ENCODE peak calls at places on chromosomes 6 and 20, in four cellular contexts. One of them, this sample, is unnamed.
A peak's percentile ranks its signal among the peaks of the same experiment; 100 is the strongest.

GRCh38 chr6:119832411-119832810 is 482.9 kb upstream of the MAN1A1 start:
- DNase-seq in K562: no peak
- DNase-seq in H1: no peak
- DNase-seq in GM12878: no peak
- DNase-seq in this sample: no peak

GRCh38 chr20:17680128-17680835 is 1.8 kb downstream of the RRBP1 start:
- DNase-seq in GM12878: no peak
- DNase-seq in H1: no peak
- DNase-seq in K562: no peak
- DNase-seq in this sample: no peak

GRCh38 chr6:34065470-34066283 is 80.2 kb downstream of the GRM4 start:
- DNase-seq in GM12878: no peak
- DNase-seq in H1: no peak
- DNase-seq in K562: peak; percentile 48
- DNase-seq in this sample: no peak

GRCh38 chr6:89059227-89059626 is 21.3 kb upstream of the PNRC1 start:
- DNase-seq in GM12878: no peak
- DNase-seq in K562: no peak
- DNase-seq in H1: no peak
- DNase-seq in this sample: no peak

GRCh38 chr6:150689900-150690590 is 90.4 kb downstream of the PLEKHG1 start:
- DNase-seq in K562: no peak
- DNase-seq in H1: no peak
- DNase-seq in GM12878: peak; percentile 20
- DNase-seq in this sample: no peak

GRCh38 chr6:159608961-159609673 is 83.9 kb downstream of the SOD2 start:
- DNase-seq in K562: peak; percentile 57
- DNase-seq in H1: no peak
- DNase-seq in GM12878: no peak
- DNase-seq in this sample: peak; percentile 13

GRCh38 chr6:4420160-4420865 is 284.9 kb upstream of the ECI2 start:
- DNase-seq in GM12878: no peak
- DNase-seq in H1: no peak
- DNase-seq in K562: no peak
- DNase-seq in this sample: no peak

GRCh38 chr6:56890066-56890465 is 64.8 kb upstream of the BEND6 start:
- DNase-seq in H1: no peak
- DNase-seq in GM12878: no peak
- DNase-seq in K562: no peak
- DNase-seq in this sample: no peak

GRCh38 chr6:129607581-129608186 is 102.3 kb downstream of the ARHGAP18 start:
- DNase-seq in K562: no peak
- DNase-seq in H1: no peak
- DNase-seq in GM12878: no peak
- DNase-seq in this sample: no peak

GRCh38 chr20:62294516-62294915 is 8.3 kb upstream of the ADRM1 start:
- DNase-seq in GM12878: peak; percentile 16
- DNase-seq in H1: no peak
- DNase-seq in K562: no peak
- DNase-seq in this sample: no peak

GRCh38 chr6:106324726-106325335 is 729 bp downstream of the ATG5 start:
- DNase-seq in GM12878: no peak
- DNase-seq in K562: no peak
- DNase-seq in H1: no peak
- DNase-seq in this sample: no peak

GRCh38 chr6:105097288-105097687 is 82.5 kb downstream of the POPDC3 start:
- DNase-seq in H1: no peak
- DNase-seq in K562: no peak
- DNase-seq in GM12878: no peak
- DNase-seq in this sample: no peak

GRCh38 chr6:68880050-68880449 is 245.0 kb downstream of the ADGRB3 start:
- DNase-seq in H1: no peak
- DNase-seq in K562: no peak
- DNase-seq in GM12878: no peak
- DNase-seq in this sample: no peak

GRCh38 chr6:41524634-41525011 is 21.6 kb upstream of the FOXP4 start:
- DNase-seq in GM12878: no peak
- DNase-seq in H1: no peak
- DNase-seq in K562: no peak
- DNase-seq in this sample: no peak

GRCh38 chr6:85353012-85353411 is 96.9 kb upstream of the NT5E start:
- DNase-seq in GM12878: no peak
- DNase-seq in H1: no peak
- DNase-seq in K562: no peak
- DNase-seq in this sample: no peak

GRCh38 chr20:21357851-21358250 is 39.5 kb downstream of the NKX2-4 start:
- DNase-seq in K562: no peak
- DNase-seq in GM12878: no peak
- DNase-seq in H1: no peak
- DNase-seq in this sample: no peak

GRCh38 chr6:53440331-53440730 is 91.6 kb upstream of the ELOVL5 start:
- DNase-seq in H1: no peak
- DNase-seq in GM12878: no peak
- DNase-seq in K562: no peak
- DNase-seq in this sample: no peak

GRCh38 chr6:53439556-53439955 is 90.8 kb upstream of the ELOVL5 start:
- DNase-seq in H1: no peak
- DNase-seq in K562: no peak
- DNase-seq in GM12878: no peak
- DNase-seq in this sample: no peak

GRCh38 chr6:53436904-53437303 is 88.2 kb upstream of the ELOVL5 start:
- DNase-seq in H1: no peak
- DNase-seq in GM12878: no peak
- DNase-seq in K562: no peak
- DNase-seq in this sample: no peak

GRCh38 chr6:53441035-53441493 is 92.3 kb upstream of the ELOVL5 start:
- DNase-seq in K562: no peak
- DNase-seq in H1: no peak
- DNase-seq in GM12878: no peak
- DNase-seq in this sample: no peak

DNA sequence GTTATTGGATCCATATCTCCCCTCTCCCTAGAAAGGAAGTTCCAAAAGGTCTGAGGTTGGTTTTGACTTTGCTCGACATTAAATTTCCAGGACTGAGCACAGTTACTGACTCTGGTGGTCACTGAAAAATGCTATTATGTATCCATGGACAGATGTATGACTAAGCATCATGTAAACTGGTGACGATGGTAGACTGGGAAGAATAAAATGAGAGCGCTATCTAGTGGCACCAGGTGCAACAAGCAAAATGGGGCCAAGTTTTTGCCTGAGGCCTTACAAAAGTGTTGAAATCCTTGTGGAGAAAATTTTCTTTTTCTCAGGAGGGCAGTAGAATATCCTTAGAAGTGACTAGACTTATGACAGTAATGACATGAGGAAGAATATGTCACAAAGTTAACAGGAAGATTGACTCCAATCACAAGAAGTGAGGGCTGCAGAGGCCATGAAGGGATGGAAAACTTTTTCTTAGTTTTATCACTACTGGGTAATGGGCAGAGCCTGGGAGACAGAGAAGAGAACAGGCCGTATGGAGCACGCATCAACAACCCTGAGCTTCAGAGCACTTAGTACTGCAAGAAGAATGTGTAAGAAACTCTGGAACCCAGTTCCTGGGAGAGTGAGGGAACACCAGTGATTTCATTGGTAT is 88.9 kb upstream of the ELOVL5 start:
- DNase-seq in K562: peak; percentile 37
- DNase-seq in GM12878: peak; percentile 27
- DNase-seq in H1: no peak
- DNase-seq in this sample: peak; percentile 27
- TF ChIP-seq ZNF274 in K562: no peak
- TF ChIP-seq ZNF274 in GM12878: no peak
- TF ChIP-seq ZNF274 in H1: no peak
- TF ChIP-seq ZNF274 in this sample: no peak

DNA sequence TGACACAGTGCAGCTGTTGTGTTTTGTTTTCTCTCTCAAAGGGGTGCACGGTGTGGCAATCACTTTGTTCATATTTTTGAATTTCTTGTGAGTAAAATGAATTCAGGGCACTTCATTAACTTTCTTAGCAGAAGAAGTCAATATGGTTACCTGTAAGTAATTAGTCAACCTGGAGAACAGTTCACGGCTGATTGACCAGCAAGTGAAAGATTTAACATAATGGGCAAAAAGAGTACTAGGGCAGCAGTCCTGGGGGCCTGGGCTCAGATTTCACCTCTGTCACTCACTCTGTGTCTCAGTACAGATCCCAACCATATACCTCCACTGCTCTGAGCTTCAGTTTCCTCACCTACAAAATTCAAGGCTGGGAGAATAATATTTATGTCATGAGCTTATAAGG is 102.4 kb upstream of the SPTLC3 start:
- DNase-seq in H1: no peak
- DNase-seq in GM12878: no peak
- DNase-seq in K562: no peak
- DNase-seq in this sample: no peak
- H3K27me3 ChIP-seq in H1: no peaks in the 10 kb centered on the region
- H3K27me3 ChIP-seq in GM12878: no peaks in the 10 kb centered on the region
- H3K27me3 ChIP-seq in K562: no peaks in the 10 kb centered on the region
- H3K27me3 ChIP-seq in this sample: no peaks in the 10 kb centered on the region

GRCh38 chr20:48599106-48599747 is 228.6 kb downstream of the PREX1 start:
- DNase-seq in H1: no peak
- DNase-seq in K562: peak; percentile 24
- DNase-seq in GM12878: no peak
- DNase-seq in this sample: no peak
- TF ChIP-seq ZNF274 in H1: no peak
- TF ChIP-seq ZNF274 in K562: no peak
- TF ChIP-seq ZNF274 in GM12878: no peak
- TF ChIP-seq ZNF274 in this sample: no peak

GRCh38 chr6:97205936-97206335 is 77.1 kb downstream of the MMS22L start:
- DNase-seq in H1: no peak
- DNase-seq in K562: no peak
- DNase-seq in GM12878: no peak
- DNase-seq in this sample: no peak
- H3K27me3 ChIP-seq in H1: no peaks in the 10 kb centered on the region
- H3K27me3 ChIP-seq in K562: no peaks in the 10 kb centered on the region
- H3K27me3 ChIP-seq in GM12878: no peaks in the 10 kb centered on the region
- H3K27me3 ChIP-seq in this sample: no peaks in the 10 kb centered on the region

DNA sequence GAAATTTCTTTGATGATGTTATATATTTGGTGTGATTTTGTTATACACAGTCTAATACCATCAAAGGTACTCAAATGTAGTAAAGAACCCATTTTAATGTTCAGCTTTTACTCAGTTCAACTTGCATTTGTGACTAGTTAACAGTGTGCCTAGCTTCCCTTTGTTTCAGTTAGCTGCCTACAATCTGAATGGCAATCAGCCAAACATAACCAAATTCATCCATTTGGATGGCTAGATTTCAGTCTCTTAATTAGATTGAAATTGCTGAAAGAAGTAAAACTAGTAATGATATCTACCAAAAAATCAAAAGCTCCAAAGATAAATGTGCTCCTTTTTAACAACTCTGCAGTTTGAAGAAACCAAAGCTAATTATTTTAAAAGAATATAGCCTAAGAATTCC is 6.9 kb downstream of the EPHA7 start:
- DNase-seq in K562: no peak
- DNase-seq in H1: no peak
- DNase-seq in GM12878: no peak
- DNase-seq in this sample: no peak
- TF ChIP-seq ZNF274 in K562: no peak
- TF ChIP-seq ZNF274 in H1: no peak
- TF ChIP-seq ZNF274 in GM12878: no peak
- TF ChIP-seq ZNF274 in this sample: no peak

GRCh38 chr6:113149511-113149910 is 707.6 kb upstream of the MARCKS start:
- DNase-seq in H1: no peak
- DNase-seq in K562: no peak
- DNase-seq in GM12878: no peak
- DNase-seq in this sample: no peak

GRCh38 chr6:113147544-113147943 is 709.6 kb upstream of the MARCKS start:
- DNase-seq in GM12878: no peak
- DNase-seq in K562: no peak
- DNase-seq in H1: no peak
- DNase-seq in this sample: no peak

GRCh38 chr6:113142775-113143174 is 714.4 kb upstream of the MARCKS start:
- DNase-seq in H1: no peak
- DNase-seq in K562: no peak
- DNase-seq in GM12878: no peak
- DNase-seq in this sample: no peak

GRCh38 chr6:113146878-113147277 is 710.3 kb upstream of the MARCKS start:
- DNase-seq in K562: no peak
- DNase-seq in H1: no peak
- DNase-seq in GM12878: no peak
- DNase-seq in this sample: no peak

DNA sequence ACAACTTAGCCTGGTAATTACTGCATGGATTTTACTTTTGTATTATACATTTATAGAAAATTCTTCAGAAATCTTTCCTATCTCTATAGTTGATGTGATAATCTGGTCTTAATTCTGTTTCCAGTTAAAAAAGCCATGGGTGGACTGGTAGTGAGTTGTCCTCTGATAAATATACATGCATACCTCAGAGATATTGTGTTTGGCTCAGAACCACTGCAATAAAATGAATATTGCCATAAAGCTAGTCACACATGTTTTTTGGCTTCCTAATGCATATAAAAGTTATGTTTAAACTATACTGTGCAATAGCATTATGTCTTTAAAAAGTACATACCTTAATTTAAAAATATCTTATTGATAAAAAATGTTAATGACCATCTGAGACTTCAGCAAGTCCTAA is 708.6 kb upstream of the MARCKS start:
- DNase-seq in H1: no peak
- DNase-seq in GM12878: no peak
- DNase-seq in K562: no peak
- DNase-seq in this sample: no peak
- H3K27me3 ChIP-seq in H1: no peaks in the 10 kb centered on the region
- H3K27me3 ChIP-seq in GM12878: no peaks in the 10 kb centered on the region
- H3K27me3 ChIP-seq in K562: no peaks in the 10 kb centered on the region
- H3K27me3 ChIP-seq in this sample: no peaks in the 10 kb centered on the region

GRCh38 chr6:24332306-24332705 is 25.6 kb downstream of the DCDC2 start:
- DNase-seq in K562: no peak
- DNase-seq in GM12878: no peak
- DNase-seq in H1: no peak
- DNase-seq in this sample: no peak
- TF ChIP-seq ZNF274 in K562: no peak
- TF ChIP-seq ZNF274 in GM12878: no peak
- TF ChIP-seq ZNF274 in H1: no peak
- TF ChIP-seq ZNF274 in this sample: no peak

This sample was measured in NT2/D1.